ENCODE peak calls at places on chromosomes 7 and 10, in seven cellular contexts. Q is neuronal stem cell, G is mesenchymal stem cell, T is H9, Y is mesendoderm, P is IMR-90, B is H1. X is an unnamed sample.

GRCh38 chr7:22617166-22617565 is 109.8 kb upstream of the IL6 start:
- DNase-seq in Q (no peak), G (no peak), T (no peak), Y (no peak), P (no peak), B (no peak), X (no peak)

GRCh38 chr7:129782257-129783096 is 170.3 kb downstream of the UBE2H start:
- DNase-seq in Q (peak; percentile 18), G (no peak), T (no peak), Y (no peak), P (no peak), B (no peak), X (no peak)

GRCh38 chr7:90298145-90299038 is 22.7 kb downstream of the FAM237B start:
- DNase-seq in Q (no peak), G (peak; percentile 30), T (no peak), Y (peak; percentile 70), P (peak; percentile 75), B (no peak), X (peak; percentile 3)

GRCh38 chr10:97086530-97086929 is 99.2 kb downstream of the SLIT1 start:
- DNase-seq in Q (no peak), G (no peak), T (no peak), Y (no peak), P (no peak), B (no peak), X (no peak)

GRCh38 chr10:35386594-35387174 is 50.4 kb downstream of the CCNY start:
- DNase-seq in Q (no peak), G (peak; percentile 37), T (no peak), Y (no peak), P (peak; percentile 37), B (no peak), X (peak; percentile 6)

GRCh38 chr7:141674201-141674671 is 27.7 kb downstream of the DENND11 start:
- DNase-seq in Q (peak; percentile 72), G (no peak), T (peak; percentile 55), Y (peak; percentile 84), P (no peak), B (peak; percentile 15), X (peak; percentile 37)

GRCh38 chr10:127600479-127600878 is 51.4 kb downstream of the NPS start:
- DNase-seq in Q (peak; percentile 44), G (no peak), T (peak; percentile 62), Y (peak; percentile 60), P (no peak), B (no peak), X (peak; percentile 12)

GRCh38 chr10:84076540-84077195 is 62.6 kb upstream of the GHITM start:
- DNase-seq in Q (no peak), G (peak; percentile 72), T (peak; percentile 62), Y (peak; percentile 87), P (peak; percentile 18), B (no peak), X (no peak)

GRCh38 chr10:17923728-17924127 is 28.0 kb upstream of the SLC39A12 start:
- DNase-seq in Q (no peak), G (peak; percentile 35), T (no peak), Y (no peak), P (peak; percentile 95), B (no peak), X (peak; percentile 61)

GRCh38 chr10:78082636-78083035 is 49.0 kb downstream of the RPS24 start:
- DNase-seq in Q (no peak), G (no peak), T (no peak), Y (no peak), P (no peak), B (no peak), X (no peak)

GRCh38 chr10:132458595-132459251 is 61.7 kb downstream of the PWWP2B start:
- DNase-seq in Q (no peak), G (peak; percentile 49), T (peak; percentile 72), Y (no peak), P (no peak), B (no peak), X (peak; percentile 44)
- H3K23ac ChIP-seq in Q (peak overlapping the region; percentile 91), G (no peak overlapping the region), T (no peak overlapping the region), Y (no peak overlapping the region), P (no peak overlapping the region), B (no peak overlapping the region), X (no peak overlapping the region)

DNA sequence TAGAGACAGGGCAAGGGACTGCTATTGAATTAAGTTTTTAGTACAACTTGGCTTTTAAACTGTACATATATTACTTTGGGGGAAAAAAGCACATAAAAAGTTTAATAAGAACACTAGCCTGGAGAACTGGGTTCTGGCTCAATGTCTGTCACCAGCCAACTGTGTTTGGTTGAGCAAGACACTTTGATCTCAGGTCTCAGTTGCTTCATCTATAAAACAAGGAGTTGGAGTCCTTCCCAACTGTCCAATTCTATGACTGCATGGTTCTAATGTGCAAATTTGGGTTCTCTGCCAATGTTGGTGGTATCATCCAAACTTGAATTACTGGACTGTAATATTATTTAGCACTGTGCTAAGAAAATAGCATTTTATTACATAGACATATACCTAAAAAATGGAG is 50.3 kb downstream of the ATXN7L1 start:
- DNase-seq in Q (no peak), G (peak; percentile 35), T (no peak), Y (no peak), P (peak; percentile 34), B (no peak), X (no peak)
- H3K23ac ChIP-seq in Q (no peak overlapping the region), G (no peak overlapping the region), T (no peak overlapping the region), Y (no peak overlapping the region), P (peak overlapping the region; percentile 69), B (no peak overlapping the region), X (no peak overlapping the region)

GRCh38 chr7:153543232-153543631 is 509.0 kb upstream of the DPP6 start:
- DNase-seq in Q (no peak), G (no peak), T (no peak), Y (no peak), P (no peak), B (no peak), X (no peak)
- H3K23ac ChIP-seq in Q (no peak overlapping the region), G (no peak overlapping the region), T (no peak overlapping the region), Y (no peak overlapping the region), P (no peak overlapping the region), B (no peak overlapping the region), X (no peak overlapping the region)

DNA sequence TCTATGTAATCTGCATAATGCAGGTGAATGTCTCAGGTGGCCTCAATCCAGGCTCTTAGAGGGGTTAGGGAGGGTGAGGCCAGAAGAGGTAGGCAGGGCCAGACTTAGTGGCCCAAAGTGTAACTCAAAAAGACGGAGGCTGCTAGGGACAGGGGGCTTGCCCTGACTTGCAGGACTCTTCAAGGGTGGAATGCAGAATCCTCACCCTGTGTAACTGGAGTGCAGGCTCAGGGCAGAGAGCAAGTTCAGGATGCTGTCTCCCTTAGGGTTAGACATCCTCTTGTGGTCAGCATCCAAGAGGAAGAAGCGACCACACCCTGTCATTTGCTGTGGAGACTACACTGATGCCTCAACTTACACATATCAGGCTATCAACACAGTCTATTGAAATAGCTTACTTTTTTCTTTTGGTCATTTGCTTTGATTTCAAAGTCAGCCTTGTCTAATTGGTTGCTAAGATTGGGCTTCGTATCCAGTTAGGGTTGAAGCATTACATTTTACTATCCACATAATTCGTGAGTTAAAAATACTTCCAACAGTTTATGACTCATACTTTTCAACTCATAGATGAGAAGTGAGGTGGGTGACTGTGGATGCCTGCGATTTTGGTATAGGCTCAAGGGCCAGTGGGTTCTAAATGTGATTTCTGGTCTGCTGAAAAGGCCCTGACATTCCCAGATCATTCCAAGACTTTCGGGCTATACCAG is 563.6 kb downstream of the SUGCT start:
- DNase-seq in Q (no peak), G (no peak), T (no peak), Y (no peak), P (peak; percentile 31), B (no peak), X (no peak)
- H3K23ac ChIP-seq in Q (no peak overlapping the region), G (no peak overlapping the region), T (no peak overlapping the region), Y (no peak overlapping the region), P (no peak overlapping the region), B (no peak overlapping the region), X (no peak overlapping the region)

X was measured in trophoblast cell.